ENCODE peak calls at places on chromosome 5, in eight cellular contexts. G is CD8-positive, alpha-beta T cell; I is activated T-helper 1 cell treated with Interleukin-2 at 50 U/mL for 16 hours; M is nucleus accumbens; H is GM03348; F is ELR; W is stimulated activated CD8-positive, alpha-beta memory T cell treated with anti-CD3 and anti-CD28 coated beads, Interleukin-15, amount 100 ng/mL, for 48 hours; X is iris pigment epithelial cell. C is an unnamed sample.

GRCh38 chr5:175867587-175868347 is 3.6 kb upstream of the CPLX2 start:
- DNase-seq in M (no peak), W (no peak), X (peak; percentile 9), F (peak; percentile 42), G (no peak), H (no peak), I (no peak), C (peak; percentile 79)

GRCh38 chr5:132684496-132684895 is 10.7 kb downstream of the IL4 start:
- DNase-seq in M (no peak), H (no peak), W (no peak), F (no peak), G (no peak), I (no peak), X (no peak), C (no peak)

GRCh38 chr5:138967806-138968448 is 92.8 kb upstream of the LRRTM2 start:
- DNase-seq in F (no peak), H (no peak), I (no peak), X (no peak), W (no peak), G (no peak), M (no peak), C (no peak)

GRCh38 chr5:150641006-150641570 is 628 bp downstream of the SYNPO start:
- DNase-seq in I (no peak), H (peak; percentile 60), G (no peak), W (no peak), X (peak; percentile 58), M (no peak), F (peak; percentile 86), C (peak; percentile 56)

GRCh38 chr5:171571663-171572062 is 152.2 kb downstream of the FGF18 start:
- DNase-seq in I (no peak), G (no peak), F (peak; percentile 78), W (no peak), M (no peak), X (peak; percentile 76), H (no peak), C (no peak)

GRCh38 chr5:135458921-135459331 is 6.8 kb upstream of the TIFAB start:
- DNase-seq in F (no peak), M (no peak), X (peak; percentile 18), H (peak; percentile 50), I (no peak), G (no peak), W (no peak), C (no peak)

GRCh38 chr5:143812085-143812705 is at the start of gene HMHB1:
- DNase-seq in H (no peak), X (no peak), W (no peak), F (no peak), G (no peak), I (no peak), M (no peak), C (no peak)

GRCh38 chr5:72041643-72042042 is 65.6 kb upstream of the MAP1B start:
- DNase-seq in F (no peak), X (no peak), G (no peak), W (no peak), I (no peak), M (no peak), H (no peak), C (no peak)

GRCh38 chr5:61286446-61287132 is 45.5 kb upstream of the ZSWIM6 start:
- DNase-seq in I (no peak), H (peak; percentile 58), G (no peak), X (peak; percentile 70), M (no peak), W (no peak), F (peak; percentile 69), C (no peak)

GRCh38 chr5:122156724-122157325 is 27.5 kb downstream of the ZNF474 start:
- DNase-seq in I (no peak), M (no peak), X (peak; percentile 80), G (no peak), H (peak; percentile 55), W (no peak), F (peak; percentile 74), C (no peak)

GRCh38 chr5:56259002-56259511 is 25.9 kb upstream of the ANKRD55 start:
- DNase-seq in G (no peak), X (peak; percentile 97), W (no peak), F (peak; percentile 91), M (no peak), I (no peak), H (peak; percentile 89), C (no peak)

GRCh38 chr5:75651575-75651974 is 40.3 kb downstream of the ANKDD1B start:
- DNase-seq in W (no peak), M (no peak), G (no peak), I (no peak), F (peak; percentile 65), X (no peak), H (no peak), C (no peak)

GRCh38 chr5:140292212-140293040 is 10.5 kb downstream of the PFDN1 start:
- DNase-seq in F (peak; percentile 67), I (no peak), X (peak; percentile 69), W (no peak), H (no peak), G (no peak), M (no peak), C (no peak)

GRCh38 chr5:685262-686171 is 7.6 kb downstream of the TPPP start:
- DNase-seq in F (no peak), W (no peak), X (no peak), G (no peak), H (no peak), M (no peak), I (no peak), C (no peak)

GRCh38 chr5:65142511-65143011 is 339.2 kb downstream of the ADAMTS6 start:
- DNase-seq in H (peak; percentile 71), W (no peak), I (no peak), M (no peak), X (peak; percentile 70), G (no peak), F (peak; percentile 76), C (no peak)

GRCh38 chr5:53942724-53943123 is 367.6 kb downstream of the ARL15 start:
- DNase-seq in W (no peak), H (no peak), I (no peak), F (peak; percentile 60), X (peak; percentile 88), M (no peak), G (no peak), C (no peak)

GRCh38 chr5:14762568-14763216 is 98.2 kb downstream of the OTULIN start:
- DNase-seq in H (no peak), F (no peak), W (no peak), M (no peak), G (no peak), X (no peak), I (no peak), C (no peak)

GRCh38 chr5:170623576-170624181 is 119.9 kb downstream of the KCNIP1 start:
- DNase-seq in G (no peak), F (peak; percentile 71), X (peak; percentile 62), M (peak; percentile 30), I (no peak), H (peak; percentile 81), W (no peak), C (peak; percentile 43)

GRCh38 chr5:542693-543311 is 18.6 kb upstream of the SLC9A3 start:
- DNase-seq in M (no peak), W (no peak), I (no peak), H (no peak), F (no peak), G (no peak), X (no peak), C (peak; percentile 52)

GRCh38 chr5:141330299-141331080 is at the start of gene PCDHGA1:
- DNase-seq in I (no peak), H (peak; percentile 78), W (no peak), X (peak; percentile 79), F (peak; percentile 74), M (no peak), G (no peak), C (no peak)

GRCh38 chr5:149374801-149375200 is 4.3 kb downstream of the IL17B start:
- DNase-seq in W (no peak), I (no peak), X (no peak), M (no peak), H (no peak), F (no peak), G (no peak), C (no peak)

GRCh38 chr5:146623657-146624056 is 107.7 kb upstream of the GPR151 start:
- DNase-seq in M (no peak), G (no peak), F (no peak), I (no peak), X (no peak), W (no peak), H (no peak), C (no peak)

GRCh38 chr5:66882592-66883227 is 286.5 kb downstream of the MAST4 start:
- DNase-seq in M (no peak), W (no peak), X (peak; percentile 91), H (no peak), G (no peak), F (peak; percentile 45), I (no peak), C (no peak)

GRCh38 chr5:123785160-123786001 is 273.4 kb downstream of the CSNK1G3 start:
- DNase-seq in H (peak; percentile 13), G (no peak), F (peak; percentile 13), M (no peak), I (no peak), X (peak; percentile 30), W (no peak), C (no peak)

GRCh38 chr5:19903611-19904010 is 84.4 kb downstream of the CDH18 start:
- DNase-seq in X (peak; percentile 26), H (peak; percentile 7), G (no peak), F (no peak), M (no peak), I (no peak), W (no peak), C (no peak)

GRCh38 chr5:168327994-168328393 is 36.5 kb downstream of the WWC1 start:
- DNase-seq in X (peak; percentile 29), W (no peak), I (no peak), H (peak; percentile 65), F (peak; percentile 76), M (no peak), G (no peak), C (no peak)

GRCh38 chr5:33370135-33370472 is 70.7 kb upstream of the TARS1 start:
- DNase-seq in W (no peak), M (no peak), F (peak; percentile 83), X (peak; percentile 95), H (peak; percentile 26), I (no peak), G (no peak), C (no peak)

GRCh38 chr5:154625031-154625430 is 130.1 kb upstream of the LARP1 start:
- DNase-seq in M (no peak), F (no peak), G (no peak), W (no peak), X (no peak), I (no peak), H (no peak), C (no peak)